ENCODE peak calls at places on chromosomes 4 and X, in four cellular contexts. P, U, S and Q are unnamed samples.

GRCh38 chrX:30835373-30835772 is 53.7 kb downstream of the TAB3 start:
- DNase-seq in P (no peak), U (no peak), S (no peak), Q (no peak)

GRCh38 chrX:50971390-50971789 is 60.9 kb downstream of the BMP15 start:
- DNase-seq in P (no peak), U (no peak), S (peak; percentile 12), Q (no peak)

GRCh38 chrX:7168366-7168765 is 20.4 kb upstream of the PUDP start:
- DNase-seq in P (no peak), U (no peak), S (no peak), Q (no peak)

GRCh38 chrX:30690330-30690729 is 37.1 kb downstream of the GK start:
- DNase-seq in P (no peak), U (no peak), S (no peak), Q (no peak)

GRCh38 chr4:152156448-152156847 is 379.4 kb downstream of the FBXW7 start:
- DNase-seq in P (no peak), U (no peak), S (no peak), Q (no peak)

GRCh38 chr4:2925931-2926860 is 37.0 kb downstream of the NOP14 start:
- DNase-seq in P (peak; percentile 73), U (peak; percentile 15), S (no peak), Q (peak; percentile 75)

GRCh38 chrX:39152106-39152649 is 350.9 kb downstream of the MID1IP1 start:
- DNase-seq in P (peak; percentile 76), U (peak; percentile 61), S (no peak), Q (no peak)

GRCh38 chr4:3484057-3484973 is 21.2 kb downstream of the DOK7 start:
- DNase-seq in P (no peak), U (peak; percentile 81), S (peak; percentile 7), Q (peak; percentile 96)

GRCh38 chrX:39854772-39855747 is 242.7 kb downstream of the BCOR start:
- DNase-seq in P (no peak), U (no peak), S (no peak), Q (no peak)

GRCh38 chr4:168907119-168907698 is 102.8 kb downstream of the CBR4 start:
- DNase-seq in P (no peak), U (no peak), S (no peak), Q (no peak)

GRCh38 chr4:122826596-122827257 is at the start of gene FGF2:
- DNase-seq in P (peak; percentile 85), U (peak; percentile 31), S (no peak), Q (peak; percentile 90)

GRCh38 chr4:181301735-181302380 is 941.3 kb upstream of the TENM3 start:
- DNase-seq in P (no peak), U (peak; percentile 59), S (peak; percentile 41), Q (no peak)

GRCh38 chrX:130110379-130111219 is at the start of gene ELF4:
- DNase-seq in P (no peak), U (peak; percentile 66), S (no peak), Q (peak; percentile 86)

GRCh38 chr4:28093071-28093470 is 1232.4 kb downstream of the STIM2 start:
- DNase-seq in P (no peak), U (no peak), S (no peak), Q (no peak)

GRCh38 chrX:110145854-110146253 is 142.9 kb downstream of the TMEM164 start:
- DNase-seq in P (no peak), U (no peak), S (no peak), Q (no peak)

GRCh38 chr4:112765317-112765989 is 128.5 kb downstream of the LARP7 start:
- DNase-seq in P (no peak), U (no peak), S (peak; percentile 43), Q (no peak)

GRCh38 chrX:110061138-110061537 is 58.2 kb downstream of the TMEM164 start:
- DNase-seq in P (no peak), U (no peak), S (no peak), Q (no peak)

GRCh38 chr4:159823743-159824142 is 720.9 kb downstream of the RAPGEF2 start:
- DNase-seq in P (no peak), U (no peak), S (no peak), Q (no peak)

GRCh38 chr4:156672924-156673323 is 298.7 kb downstream of the PDGFC start:
- DNase-seq in P (no peak), U (no peak), S (peak; percentile 26), Q (no peak)

GRCh38 chr4:87257523-87257922 is 37.1 kb upstream of the KLHL8 start:
- DNase-seq in P (no peak), U (no peak), S (no peak), Q (no peak)

GRCh38 chr4:107133965-107134364 is 97.9 kb upstream of the DKK2 start:
- DNase-seq in P (no peak), U (no peak), S (no peak), Q (no peak)

GRCh38 chrX:131746491-131746968 is 202.7 kb downstream of the OR13H1 start:
- DNase-seq in P (no peak), U (peak; percentile 86), S (peak; percentile 2), Q (peak; percentile 89)

GRCh38 chr4:25861951-25862410 is 807 bp downstream of the SEL1L3 start:
- DNase-seq in P (no peak), U (no peak), S (no peak), Q (peak; percentile 77)

GRCh38 chr4:65170768-65171514 is 499.3 kb downstream of the EPHA5 start:
- DNase-seq in P (no peak), U (no peak), S (no peak), Q (no peak)

GRCh38 chr4:142406917-142407501 is 439.1 kb downstream of the INPP4B start:
- DNase-seq in P (no peak), U (no peak), S (no peak), Q (no peak)

GRCh38 chrX:68693481-68694410 is 46.3 kb downstream of the STARD8 start:
- DNase-seq in P (peak; percentile 84), U (peak; percentile 56), S (no peak), Q (peak; percentile 94)

GRCh38 chrX:42824541-42824940 is 46.6 kb upstream of the PPP1R2C start:
- DNase-seq in P (no peak), U (no peak), S (no peak), Q (no peak)

GRCh38 chr4:80136238-80136637 is 61.1 kb upstream of the PRDM8 start:
- DNase-seq in P (no peak), U (no peak), S (no peak), Q (no peak)

GRCh38 chrX:12970691-12971202 is 4.2 kb upstream of the TMSB4X start:
- DNase-seq in P (no peak), U (no peak), S (no peak), Q (no peak)

GRCh38 chr4:8913121-8913857 is 41.6 kb upstream of the HMX1 start:
- DNase-seq in P (peak; percentile 41), U (peak; percentile 17), S (no peak), Q (no peak)

GRCh38 chrX:84469226-84469625 is 33.0 kb downstream of the HDX start:
- DNase-seq in P (no peak), U (no peak), S (no peak), Q (no peak)

GRCh38 chr4:169234137-169234855 is 36.5 kb downstream of the SH3RF1 start:
- DNase-seq in P (no peak), U (no peak), S (no peak), Q (no peak)

GRCh38 chr4:84681488-84682274 is 98.8 kb downstream of the CDS1 start:
- DNase-seq in P (no peak), U (no peak), S (no peak), Q (no peak)

GRCh38 chrX:154445776-154446175 is 1.8 kb downstream of the FAM50A start:
- DNase-seq in P (no peak), U (no peak), S (no peak), Q (peak; percentile 66)

GRCh38 chrX:154444001-154444754 is at the start of gene FAM50A:
- DNase-seq in P (peak; percentile 85), U (peak; percentile 82), S (no peak), Q (peak; percentile 92)

GRCh38 chrX:154443479-154443910 is 446 bp upstream of the FAM50A start:
- DNase-seq in P (no peak), U (no peak), S (no peak), Q (peak; percentile 65)

GRCh38 chrX:154446430-154446829 is 2.5 kb downstream of the FAM50A start:
- DNase-seq in P (no peak), U (no peak), S (no peak), Q (peak; percentile 55)

DNA sequence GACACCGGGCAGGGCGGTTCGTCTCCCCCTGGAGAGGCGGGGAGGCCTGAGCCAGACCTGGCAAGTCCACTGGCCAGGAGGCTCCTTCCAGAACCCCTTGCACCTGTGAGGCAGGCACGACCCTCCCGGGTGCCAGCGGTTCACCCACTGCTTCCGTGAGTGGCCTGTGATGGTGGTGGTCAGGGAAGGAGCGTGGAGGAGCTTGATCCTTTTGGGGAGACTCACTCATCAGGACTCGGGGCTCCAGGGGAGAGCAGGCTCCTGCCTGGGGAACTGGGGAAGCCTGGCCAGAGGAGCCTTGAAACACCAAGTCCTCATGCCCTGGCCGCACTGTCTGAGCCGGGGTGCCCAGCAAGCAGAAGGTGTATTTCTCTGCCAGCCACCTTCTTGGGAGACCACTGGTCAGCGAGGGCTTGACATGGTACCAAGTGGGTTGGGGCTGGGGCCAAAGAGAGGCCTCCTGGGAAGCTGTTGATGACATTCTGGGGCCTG is 860 bp downstream of the FAM50A start:
- DNase-seq in P (no peak), U (no peak), S (no peak), Q (peak; percentile 78)
- H3K4me1 ChIP-seq in P (peaks cover 22% of the 10 kb centered on the region), U (peaks cover 15% of the 10 kb centered on the region), S (peaks cover 6% of the 10 kb centered on the region), Q (no peaks in the 10 kb centered on the region)

DNA sequence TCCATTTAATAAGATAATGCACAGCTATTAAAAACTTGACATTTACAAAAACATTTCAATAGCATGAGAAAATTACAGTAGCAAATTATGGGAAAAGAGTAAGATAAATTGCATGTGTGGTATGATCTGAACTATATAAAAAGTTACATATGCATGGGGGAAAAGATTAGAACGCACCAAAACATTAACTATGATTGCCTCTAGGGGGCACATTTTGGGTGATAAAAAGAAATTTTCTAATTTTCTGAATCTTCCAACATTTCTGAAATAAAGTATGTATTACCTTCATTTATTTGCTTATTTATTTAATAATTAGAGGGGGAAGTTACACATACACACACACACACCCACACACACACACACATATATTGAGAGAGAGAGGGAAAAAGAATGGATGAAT is 19.6 kb upstream of the KDM5C start:
- DNase-seq in P (no peak), U (no peak), S (no peak), Q (no peak)
- TF ChIP-seq CTCF in P (no peak), U (no peak), S (peak; percentile 20), Q (no peak)

GRCh38 chrX:132822634-132823012 is 135.8 kb downstream of the HS6ST2 start:
- DNase-seq in P (no peak), U (no peak), S (no peak), Q (no peak)
- H3K4me1 ChIP-seq in P (no peaks in the 10 kb centered on the region), U (no peaks in the 10 kb centered on the region), S (no peaks in the 10 kb centered on the region), Q (peaks cover 2% of the 10 kb centered on the region)

DNA sequence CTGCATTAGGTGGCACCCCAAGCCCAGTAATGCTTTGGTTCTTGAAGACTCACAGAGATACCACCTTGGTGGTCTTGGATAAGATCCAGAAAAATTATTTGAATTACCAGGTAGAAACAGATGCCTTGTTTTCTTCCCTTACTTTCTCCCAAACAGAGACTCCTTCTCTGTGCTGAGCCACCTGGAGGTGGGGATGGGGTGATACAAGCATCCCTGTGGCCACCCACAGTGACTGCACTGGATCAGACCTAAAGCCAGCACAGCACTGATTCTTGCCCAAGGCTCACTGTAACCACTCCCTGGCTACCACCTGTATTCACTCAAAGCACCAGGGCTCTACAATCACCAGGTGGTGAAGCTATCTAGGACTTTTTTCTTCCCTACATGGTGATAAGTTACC is 156.8 kb downstream of the TEX13A start:
- DNase-seq in P (no peak), U (no peak), S (no peak), Q (no peak)
- TF ChIP-seq CTCF in P (no peak), U (no peak), S (no peak), Q (no peak)

DNA sequence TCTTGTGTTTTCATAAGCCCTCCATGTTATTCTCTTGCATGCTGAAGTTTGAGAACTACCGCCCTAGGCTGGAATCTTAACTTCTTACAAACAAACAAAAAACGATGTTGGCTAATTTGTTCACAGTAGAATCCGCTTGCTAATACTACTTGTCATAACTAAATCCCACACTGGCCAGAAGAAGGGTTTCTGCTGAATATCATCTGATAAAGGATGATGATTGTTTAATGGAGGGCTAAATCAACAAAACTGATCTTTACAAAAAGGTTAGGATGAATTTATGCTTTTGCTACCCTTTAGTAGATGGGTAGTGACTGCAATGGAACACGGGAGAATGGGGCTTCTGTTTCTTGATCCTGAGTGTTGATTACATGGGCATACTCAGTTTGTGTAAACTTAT is 42.3 kb downstream of the SPATA4 start:
- DNase-seq in P (no peak), U (no peak), S (no peak), Q (no peak)
- H3K4me1 ChIP-seq in P (no peaks in the 10 kb centered on the region), U (no peaks in the 10 kb centered on the region), S (no peaks in the 10 kb centered on the region), Q (no peaks in the 10 kb centered on the region)